ENCODE peak calls at places on chromosome X, in five cellular contexts. T is H1, R is K562, L is HepG2, F is GM12878. H is an unnamed sample.
A peak's percentile ranks its signal among the peaks of the same experiment; 100 is the strongest.

GRCh38 chrX:17812763-17813162 is 48.3 kb downstream of the RAI2 start:
- DNase-seq in T (no peak), R (peak; percentile 14), L (no peak), F (no peak), H (peak; percentile 9)

GRCh38 chrX:56564182-56564885 is 907 bp downstream of the UBQLN2 start:
- DNase-seq in T (no peak), R (peak; percentile 21), L (peak; percentile 2), F (no peak), H (peak; percentile 18)

GRCh38 chrX:149470960-149471359 is 34.1 kb downstream of the IDS start:
- DNase-seq in T (peak; percentile 34), R (peak; percentile 82), L (peak; percentile 16), F (no peak), H (peak; percentile 68)

GRCh38 chrX:122219226-122219625 is 964.9 kb upstream of the GRIA3 start:
- DNase-seq in T (no peak), R (no peak), L (no peak), F (no peak), H (no peak)

GRCh38 chrX:67570839-67571238 is 27.0 kb downstream of the AR start:
- DNase-seq in T (no peak), R (no peak), L (no peak), F (no peak), H (no peak)

GRCh38 chrX:84165716-84166115 is 22.3 kb downstream of the RPS6KA6 start:
- DNase-seq in T (no peak), R (no peak), L (no peak), F (no peak), H (no peak)

GRCh38 chrX:46865281-46865680 is 28.4 kb downstream of the RP2 start:
- DNase-seq in T (no peak), R (no peak), L (peak; percentile 0), F (no peak), H (peak; percentile 33)

GRCh38 chrX:8815460-8816065 is 14.4 kb upstream of the FAM9A start:
- DNase-seq in T (no peak), R (peak; percentile 52), L (peak; percentile 45), F (peak; percentile 4), H (peak; percentile 45)

GRCh38 chrX:145729635-145730034 is 88.0 kb upstream of the SLITRK2 start:
- DNase-seq in T (no peak), R (no peak), L (no peak), F (no peak), H (no peak)

GRCh38 chrX:31551913-31552312 is 480.1 kb upstream of the FTHL17 start:
- DNase-seq in T (no peak), R (no peak), L (no peak), F (no peak), H (no peak)

GRCh38 chrX:28225508-28225907 is 244.3 kb upstream of the DCAF8L1 start:
- DNase-seq in T (no peak), R (no peak), L (peak; percentile 5), F (no peak), H (no peak)

GRCh38 chrX:85622635-85623034 is 243.2 kb upstream of the POF1B start:
- DNase-seq in T (no peak), R (no peak), L (no peak), F (no peak), H (no peak)

GRCh38 chrX:69211701-69212100 is 46.4 kb upstream of the PJA1 start:
- DNase-seq in T (no peak), R (no peak), L (no peak), F (no peak), H (no peak)

GRCh38 chrX:19237919-19238318 is 105.8 kb upstream of the PDHA1 start:
- DNase-seq in T (no peak), R (no peak), L (no peak), F (no peak), H (no peak)
- TF ChIP-seq EP300 in T (no peak), R (no peak), L (no peak), F (no peak), H (no peak)

DNA sequence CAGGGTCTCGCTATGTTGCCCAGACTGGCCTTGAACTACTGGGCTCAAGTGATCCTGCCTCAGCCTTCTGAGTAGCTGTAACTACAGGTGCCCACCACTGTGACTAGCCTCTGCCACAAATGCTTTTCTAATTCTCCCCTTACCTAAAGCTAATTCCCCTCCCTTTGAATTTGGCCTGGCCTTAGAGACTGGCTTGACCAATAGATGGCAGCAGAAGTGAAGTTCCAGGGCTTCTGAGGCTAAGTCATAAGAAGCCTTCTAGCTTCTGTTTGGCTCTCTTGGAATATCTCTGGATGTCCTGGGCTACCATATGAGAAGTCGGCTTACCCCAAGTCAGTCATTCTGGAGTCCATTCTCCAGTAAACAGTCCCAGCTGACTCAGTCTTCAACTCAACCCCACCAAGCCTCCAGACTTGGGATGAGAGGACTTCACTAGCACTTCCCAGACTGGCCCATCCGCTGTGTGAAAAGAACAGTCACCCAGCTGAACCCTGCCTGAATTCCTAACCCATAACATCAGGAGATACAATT is 61.0 kb downstream of the HPRT1 start:
- DNase-seq in T (no peak), R (peak; percentile 67), L (peak; percentile 34), F (no peak), H (peak; percentile 50)
- TF ChIP-seq KDM1A in T (no peak), R (no peak), L (no peak), F (no peak), H (no peak)

DNA sequence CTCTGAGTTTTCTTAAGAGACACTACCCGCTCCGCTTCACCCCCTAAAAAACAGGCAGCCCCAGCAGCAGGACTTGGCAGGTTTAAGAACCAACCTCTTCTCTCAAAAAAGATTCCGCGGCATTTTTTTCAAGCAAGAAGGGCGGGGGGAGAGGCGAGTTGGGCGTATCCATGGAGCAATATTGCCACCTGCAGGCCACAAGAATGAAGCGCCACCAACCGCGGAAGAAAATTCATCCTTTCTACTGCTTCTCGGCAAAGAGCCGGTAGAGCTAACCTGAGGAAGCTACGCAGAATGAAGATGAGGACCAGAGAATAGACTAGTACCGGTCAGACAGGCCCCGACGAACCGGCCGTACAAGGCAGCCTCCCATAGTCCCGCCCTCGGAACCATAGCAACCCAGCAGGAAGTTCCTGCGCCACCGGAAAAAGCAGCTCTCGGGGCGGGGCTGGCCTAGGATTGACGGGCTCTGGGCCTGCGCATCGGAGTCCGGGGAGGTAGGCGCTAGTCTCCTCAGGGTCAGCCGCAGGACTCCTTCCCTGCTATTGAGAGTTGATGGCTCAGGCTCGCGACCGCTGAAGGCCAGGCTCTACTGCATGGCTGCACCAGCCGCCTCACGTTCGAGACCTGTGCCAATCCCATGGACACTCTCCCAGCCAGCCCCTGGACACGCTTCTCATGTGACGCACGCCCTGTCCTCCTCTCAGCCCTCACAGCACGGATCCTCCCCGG is 76.9 kb downstream of the MAGED4 start:
- DNase-seq in T (peak; percentile 57), R (peak; percentile 74), L (peak; percentile 63), F (peak; percentile 64), H (peak; percentile 50)
- TF ChIP-seq EP300 in T (no peak), R (peak; percentile 15), L (no peak), F (no peak), H (no peak)

GRCh38 chrX:82070948-82071347 is 869.0 kb downstream of the SH3BGRL start:
- DNase-seq in T (no peak), R (no peak), L (no peak), F (no peak), H (no peak)
- TF ChIP-seq KDM1A in T (no peak), R (no peak), L (no peak), F (no peak), H (no peak)

GRCh38 chrX:107731831-107732502 is 43.6 kb downstream of the TSC22D3 start:
- DNase-seq in T (no peak), R (peak; percentile 85), L (no peak), F (no peak), H (peak; percentile 83)
- TF ChIP-seq EP300 in T (no peak), R (peak; percentile 19), L (no peak), F (no peak), H (peak; percentile 25)

GRCh38 chrX:45806410-45807121 is 605.9 kb upstream of the DIPK2B start:
- DNase-seq in T (no peak), R (no peak), L (no peak), F (peak; percentile 5), H (peak; percentile 31)
- TF ChIP-seq KDM1A in T (no peak), R (no peak), L (no peak), F (no peak), H (no peak)

DNA sequence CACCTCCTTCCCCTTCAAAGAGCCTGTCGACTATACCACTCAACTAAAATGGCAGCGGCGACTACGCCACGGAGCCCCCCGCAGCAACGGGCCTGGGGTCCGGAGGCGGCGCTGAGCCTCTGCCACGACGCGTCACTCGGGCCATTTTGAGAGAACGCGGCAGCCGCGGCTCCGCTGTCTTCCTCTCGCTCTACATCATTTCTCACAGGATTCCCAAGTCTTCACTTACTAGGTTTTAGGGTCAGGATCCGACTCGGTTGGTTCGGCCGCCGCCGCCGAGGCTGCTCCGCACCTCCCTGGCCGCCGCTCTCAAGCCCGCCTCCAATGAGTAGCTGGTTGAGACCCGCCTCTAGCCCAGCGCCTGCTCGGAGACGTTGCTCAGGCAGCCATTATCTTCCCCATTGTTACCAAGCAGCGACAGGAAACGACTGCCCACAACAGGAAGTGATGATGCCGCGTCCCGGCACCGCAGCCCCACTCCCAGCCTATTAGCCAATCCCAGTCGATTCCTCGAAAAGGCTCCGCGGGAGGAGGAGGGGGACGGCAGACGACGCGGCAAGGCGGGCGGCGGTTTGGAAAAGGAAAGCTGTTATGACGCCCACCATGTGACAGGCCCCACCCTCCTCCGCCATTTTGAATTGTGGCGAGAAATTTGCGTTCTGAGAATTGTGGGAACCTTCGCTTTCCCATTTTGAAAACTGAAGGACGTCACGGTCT is at the start of gene RLIM:
- DNase-seq in T (peak; percentile 78), R (peak; percentile 89), L (peak; percentile 89), F (peak; percentile 85), H (peak; percentile 90)
- TF ChIP-seq EP300 in T (peak; percentile 24), R (peak; percentile 35), L (no peak), F (peak; percentile 23), H (no peak)

H was measured in A549.